ENCODE peak calls at places on chromosomes 16 and 17, in nine cellular contexts. X, V, O, M, I, D, T, Q and A are unnamed samples.
A peak's percentile ranks its signal among the peaks of the same experiment; 100 is the strongest.

GRCh38 chr16:85100265-85100664 is 12.0 kb downstream of the CIBAR2 start:
- DNase-seq in Q (no peak), T (no peak), M (no peak), X (no peak), V (no peak), O (no peak), I (no peak), D (no peak), A (no peak)

GRCh38 chr17:35189291-35189690 is 4.9 kb downstream of the SLC35G3 start:
- DNase-seq in I (no peak), M (no peak), O (no peak), D (no peak), V (no peak), Q (no peak), T (no peak), X (peak; percentile 75), A (no peak)

GRCh38 chr17:29732613-29733012 is 109.9 kb upstream of the CORO6 start:
- DNase-seq in V (no peak), X (no peak), T (no peak), O (no peak), I (no peak), D (no peak), M (no peak), Q (no peak), A (no peak)

GRCh38 chr17:40247926-40248495 is 28.9 kb downstream of the WIPF2 start:
- DNase-seq in I (no peak), X (peak; percentile 20), Q (no peak), V (no peak), M (no peak), O (peak; percentile 78), T (peak; percentile 20), D (no peak), A (no peak)

GRCh38 chr17:7217113-7217987 is 2.3 kb downstream of the DLG4 start:
- DNase-seq in Q (peak; percentile 68), D (peak; percentile 53), X (peak; percentile 74), I (peak; percentile 52), O (no peak), T (peak; percentile 84), M (peak; percentile 75), V (no peak), A (peak; percentile 63)

GRCh38 chr17:34669511-34669910 is 90.1 kb downstream of the TMEM132E start:
- DNase-seq in T (no peak), M (no peak), O (peak; percentile 65), X (no peak), V (no peak), D (no peak), I (no peak), Q (no peak), A (no peak)

GRCh38 chr17:45345554-45346254 is 28.9 kb upstream of the MAP3K14 start:
- DNase-seq in Q (no peak), X (peak; percentile 52), D (peak; percentile 92), V (no peak), O (peak; percentile 54), I (no peak), T (peak; percentile 24), M (no peak), A (peak; percentile 6)

GRCh38 chr16:86806838-86807351 is 228.5 kb downstream of the FOXL1 start:
- DNase-seq in T (no peak), X (no peak), O (peak; percentile 73), V (no peak), D (no peak), Q (peak; percentile 57), M (no peak), I (no peak), A (no peak)

GRCh38 chr17:1037238-1037879 is 40.4 kb downstream of the TIMM22 start:
- DNase-seq in M (no peak), T (no peak), D (no peak), Q (no peak), I (no peak), X (no peak), O (no peak), V (no peak), A (no peak)

GRCh38 chr17:50288306-50288705 is 14.0 kb downstream of the TMEM92 start:
- DNase-seq in M (no peak), I (no peak), Q (no peak), D (no peak), T (no peak), X (no peak), O (no peak), V (no peak), A (no peak)

GRCh38 chr16:72371307-72372081 is 199.5 kb upstream of the PMFBP1 start:
- DNase-seq in I (no peak), T (no peak), Q (no peak), X (no peak), V (no peak), O (no peak), M (no peak), D (peak; percentile 97), A (no peak)

GRCh38 chr17:50055426-50056216 is at the start of gene ITGA3:
- DNase-seq in O (peak; percentile 92), D (peak; percentile 80), X (peak; percentile 52), V (peak; percentile 87), M (peak; percentile 77), T (peak; percentile 71), Q (peak; percentile 89), I (peak; percentile 87), A (peak; percentile 90)

GRCh38 chr17:82495844-82496528 is 23.5 kb upstream of the FOXK2 start:
- DNase-seq in T (no peak), Q (peak; percentile 64), I (no peak), X (no peak), O (no peak), D (no peak), V (no peak), M (no peak), A (peak; percentile 50)

GRCh38 chr16:69839798-69840409 is 77.8 kb downstream of the WWP2 start:
- DNase-seq in Q (no peak), V (peak; percentile 71), I (peak; percentile 86), M (no peak), X (no peak), O (no peak), D (peak; percentile 19), T (peak; percentile 28), A (peak; percentile 84)

DNA sequence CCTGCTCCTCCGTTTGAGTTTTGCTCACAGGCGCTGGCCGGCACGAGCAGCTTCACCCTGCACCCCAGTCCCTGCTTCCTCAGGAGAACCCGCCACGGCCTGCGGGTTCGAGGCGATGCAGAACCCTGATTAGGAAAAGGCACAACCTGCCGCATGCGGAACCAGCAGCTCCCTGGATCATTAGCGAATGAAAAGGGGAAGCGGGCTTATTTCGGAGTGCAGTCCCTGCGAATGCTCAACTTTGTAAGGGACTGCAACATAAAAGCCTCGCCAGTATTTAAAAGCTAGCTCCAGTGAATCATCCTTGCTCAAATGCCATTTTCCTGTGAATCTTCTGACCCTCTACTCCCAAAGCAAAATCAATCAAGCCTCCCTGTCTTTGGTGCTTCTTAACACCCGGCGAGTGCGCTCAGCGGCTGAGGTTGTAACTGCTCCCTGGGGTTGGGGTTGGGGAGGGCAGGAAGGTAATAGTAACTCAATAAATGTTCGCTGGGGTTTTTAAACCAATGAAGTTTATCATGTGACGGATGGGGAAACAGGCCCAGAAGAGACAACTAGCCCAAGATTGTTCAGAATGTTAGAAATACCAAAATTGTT is 676 bp upstream of the AKAP10 start:
- DNase-seq in M (no peak), V (peak; percentile 16), O (no peak), Q (no peak), D (no peak), T (no peak), I (no peak), X (peak; percentile 91), A (no peak)
- TF ChIP-seq POLR2A in M (no peak), V (no peak), O (no peak), Q (peak; percentile 40), D (no peak), T (no peak), I (no peak), X (no peak), A (no peak)

GRCh38 chr16:47143329-47143676 is 442 bp downstream of the NETO2 start:
- DNase-seq in V (peak; percentile 15), I (peak; percentile 44), X (peak; percentile 89), T (no peak), O (no peak), D (peak; percentile 79), Q (peak; percentile 91), M (peak; percentile 19), A (peak; percentile 76)
- TF ChIP-seq CTCF in V (peak; percentile 44), I (peak; percentile 57), X (peak; percentile 64), T (peak; percentile 22), O (no peak), D (peak; percentile 75), Q (peak; percentile 69), M (no peak), A (peak; percentile 46)

DNA sequence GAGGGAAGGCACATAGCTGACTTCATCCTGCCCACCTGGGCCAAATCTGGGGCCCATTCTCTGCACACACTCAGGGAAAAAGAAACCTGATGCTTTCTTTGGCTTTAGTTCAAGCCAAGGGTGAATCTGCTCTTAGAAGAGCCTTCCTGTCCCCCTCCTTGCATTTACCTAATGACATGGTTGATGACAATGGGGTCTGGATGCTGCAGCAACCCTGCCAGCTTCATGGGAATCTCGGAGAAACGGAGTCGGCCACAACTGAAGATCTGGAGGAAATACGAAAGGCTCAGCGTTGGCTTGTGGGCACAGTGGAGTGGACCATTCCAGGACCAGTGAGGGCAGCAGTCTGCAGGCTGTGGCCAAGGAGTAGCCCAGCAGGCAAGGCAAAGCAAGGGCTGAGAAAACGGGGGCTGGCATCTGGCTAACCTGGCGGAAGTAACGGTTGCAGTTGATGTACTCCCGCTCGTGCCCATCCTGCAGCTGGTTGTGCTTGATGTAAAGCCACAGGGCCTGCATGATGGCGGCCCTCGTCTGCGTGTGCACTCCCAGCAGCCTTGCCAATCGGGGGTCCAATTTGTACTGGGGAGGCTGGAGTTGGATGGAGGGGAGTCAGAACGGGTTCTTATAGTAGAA is 6.4 kb upstream of the FTSJ3 start:
- DNase-seq in O (no peak), I (no peak), X (no peak), Q (no peak), T (no peak), D (no peak), V (no peak), M (no peak), A (no peak)
- TF ChIP-seq POLR2A in O (no peak), I (no peak), X (no peak), Q (no peak), T (no peak), D (no peak), V (no peak), M (no peak), A (no peak)

DNA sequence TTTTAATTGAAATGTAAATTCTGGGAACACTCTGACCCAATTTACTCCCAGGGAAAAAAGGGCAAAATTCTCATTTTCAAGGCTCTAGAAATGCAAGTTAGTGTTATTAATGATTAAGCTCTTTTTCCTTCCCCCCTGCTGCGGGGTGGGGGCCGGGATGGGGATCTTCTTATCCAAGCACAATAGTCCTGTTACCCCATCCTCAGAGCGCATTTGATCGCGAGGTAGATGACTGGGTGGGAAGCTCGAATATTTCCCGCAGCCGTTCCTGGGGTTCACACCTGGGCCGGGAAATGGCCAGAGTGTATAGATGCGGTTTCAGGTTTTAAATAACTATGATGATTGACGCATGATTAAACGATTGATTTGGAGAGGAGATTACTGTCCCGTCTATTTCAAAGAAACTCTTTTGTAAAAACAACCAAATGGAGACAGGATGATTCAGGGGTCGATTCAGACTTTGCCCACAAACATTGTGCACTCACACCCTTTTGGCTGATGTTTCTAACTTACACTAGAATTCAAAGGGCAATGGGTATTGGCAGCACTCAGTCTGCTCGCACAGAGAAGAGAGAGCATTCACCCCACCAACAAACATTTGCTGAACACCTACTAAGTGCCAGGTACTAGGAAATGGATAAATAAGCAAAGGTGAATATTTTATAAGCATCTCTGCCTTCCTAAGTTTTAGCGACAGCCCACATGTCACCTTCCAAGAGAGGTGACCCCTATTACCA is 55.0 kb downstream of the SALL1 start:
- DNase-seq in X (no peak), V (no peak), Q (no peak), M (no peak), D (no peak), I (no peak), O (no peak), T (no peak), A (no peak)
- TF ChIP-seq CTCF in X (no peak), V (no peak), Q (no peak), M (no peak), D (no peak), I (no peak), O (no peak), T (no peak), A (no peak)